ENCODE peak calls at places on chromosomes 5 and 9, in five cellular contexts. One of them, this sample, is unnamed.

GRCh38 chr9:115397591-115398312 is 279.8 kb upstream of the TNC start:
- DNase-seq in omental fat pad: no peak
- DNase-seq in T-helper 9 cell: no peak
- DNase-seq in mucosa of gallbladder: no peak
- DNase-seq in stimulated activated CD4-positive, alpha-beta T cell treated with anti-CD3 and anti-CD28 coated beads, Interleukin-15, amount 100 ng/mL, for 1 hour: no peak
- DNase-seq in this sample: no peak

GRCh38 chr5:111859031-111859430 is 102.0 kb upstream of the NREP start:
- DNase-seq in omental fat pad: no peak
- DNase-seq in T-helper 9 cell: no peak
- DNase-seq in mucosa of gallbladder: no peak
- DNase-seq in stimulated activated CD4-positive, alpha-beta T cell treated with anti-CD3 and anti-CD28 coated beads, Interleukin-15, amount 100 ng/mL, for 1 hour: no peak
- DNase-seq in this sample: no peak

GRCh38 chr5:38736089-38736488 is 109.7 kb upstream of the OSMR start:
- DNase-seq in omental fat pad: no peak
- DNase-seq in T-helper 9 cell: no peak
- DNase-seq in mucosa of gallbladder: no peak
- DNase-seq in stimulated activated CD4-positive, alpha-beta T cell treated with anti-CD3 and anti-CD28 coated beads, Interleukin-15, amount 100 ng/mL, for 1 hour: no peak
- DNase-seq in this sample: no peak

GRCh38 chr9:38068616-38068865 is 486 bp downstream of the SHB start:
- DNase-seq in omental fat pad: no peak
- DNase-seq in T-helper 9 cell: peak; percentile 34
- DNase-seq in mucosa of gallbladder: no peak
- DNase-seq in stimulated activated CD4-positive, alpha-beta T cell treated with anti-CD3 and anti-CD28 coated beads, Interleukin-15, amount 100 ng/mL, for 1 hour: peak; percentile 30
- DNase-seq in this sample: peak; percentile 22

GRCh38 chr9:122138560-122139268 is 20.9 kb downstream of the NDUFA8 start:
- DNase-seq in omental fat pad: no peak
- DNase-seq in T-helper 9 cell: no peak
- DNase-seq in mucosa of gallbladder: no peak
- DNase-seq in stimulated activated CD4-positive, alpha-beta T cell treated with anti-CD3 and anti-CD28 coated beads, Interleukin-15, amount 100 ng/mL, for 1 hour: no peak
- DNase-seq in this sample: no peak

GRCh38 chr9:132892383-132892782 is 13.7 kb downstream of the SPACA9 start:
- DNase-seq in omental fat pad: no peak
- DNase-seq in T-helper 9 cell: no peak
- DNase-seq in mucosa of gallbladder: no peak
- DNase-seq in stimulated activated CD4-positive, alpha-beta T cell treated with anti-CD3 and anti-CD28 coated beads, Interleukin-15, amount 100 ng/mL, for 1 hour: no peak
- DNase-seq in this sample: no peak

GRCh38 chr5:109170629-109171350 is 239.0 kb downstream of the PJA2 start:
- DNase-seq in omental fat pad: no peak
- DNase-seq in T-helper 9 cell: no peak
- DNase-seq in mucosa of gallbladder: no peak
- DNase-seq in stimulated activated CD4-positive, alpha-beta T cell treated with anti-CD3 and anti-CD28 coated beads, Interleukin-15, amount 100 ng/mL, for 1 hour: no peak
- DNase-seq in this sample: no peak

GRCh38 chr9:29514336-29514735 is 1941.1 kb upstream of the C9orf72 start:
- DNase-seq in omental fat pad: no peak
- DNase-seq in T-helper 9 cell: no peak
- DNase-seq in mucosa of gallbladder: no peak
- DNase-seq in stimulated activated CD4-positive, alpha-beta T cell treated with anti-CD3 and anti-CD28 coated beads, Interleukin-15, amount 100 ng/mL, for 1 hour: no peak
- DNase-seq in this sample: no peak

GRCh38 chr9:132755096-132755495 is 84.8 kb downstream of the GTF3C4 start:
- DNase-seq in omental fat pad: no peak
- DNase-seq in T-helper 9 cell: no peak
- DNase-seq in mucosa of gallbladder: no peak
- DNase-seq in stimulated activated CD4-positive, alpha-beta T cell treated with anti-CD3 and anti-CD28 coated beads, Interleukin-15, amount 100 ng/mL, for 1 hour: no peak
- DNase-seq in this sample: no peak

GRCh38 chr5:6269925-6270324 is 108.4 kb downstream of the MED10 start:
- DNase-seq in omental fat pad: no peak
- DNase-seq in T-helper 9 cell: no peak
- DNase-seq in mucosa of gallbladder: no peak
- DNase-seq in stimulated activated CD4-positive, alpha-beta T cell treated with anti-CD3 and anti-CD28 coated beads, Interleukin-15, amount 100 ng/mL, for 1 hour: no peak
- DNase-seq in this sample: no peak

GRCh38 chr5:155027993-155028629 is 14.6 kb downstream of the KIF4B start:
- DNase-seq in omental fat pad: no peak
- DNase-seq in T-helper 9 cell: no peak
- DNase-seq in mucosa of gallbladder: no peak
- DNase-seq in stimulated activated CD4-positive, alpha-beta T cell treated with anti-CD3 and anti-CD28 coated beads, Interleukin-15, amount 100 ng/mL, for 1 hour: no peak
- DNase-seq in this sample: no peak

GRCh38 chr5:41794478-41794877 is 75.7 kb downstream of the OXCT1 start:
- DNase-seq in omental fat pad: no peak
- DNase-seq in T-helper 9 cell: no peak
- DNase-seq in mucosa of gallbladder: no peak
- DNase-seq in stimulated activated CD4-positive, alpha-beta T cell treated with anti-CD3 and anti-CD28 coated beads, Interleukin-15, amount 100 ng/mL, for 1 hour: no peak
- DNase-seq in this sample: no peak

GRCh38 chr5:1385395-1386273 is 40.7 kb upstream of the CLPTM1L start:
- DNase-seq in omental fat pad: peak; percentile 64
- DNase-seq in T-helper 9 cell: peak; percentile 73
- DNase-seq in mucosa of gallbladder: peak; percentile 87
- DNase-seq in stimulated activated CD4-positive, alpha-beta T cell treated with anti-CD3 and anti-CD28 coated beads, Interleukin-15, amount 100 ng/mL, for 1 hour: peak; percentile 80
- DNase-seq in this sample: peak; percentile 86

GRCh38 chr9:121735065-121735791 is 83.8 kb downstream of the DAB2IP start:
- DNase-seq in omental fat pad: no peak
- DNase-seq in T-helper 9 cell: no peak
- DNase-seq in mucosa of gallbladder: no peak
- DNase-seq in stimulated activated CD4-positive, alpha-beta T cell treated with anti-CD3 and anti-CD28 coated beads, Interleukin-15, amount 100 ng/mL, for 1 hour: no peak
- DNase-seq in this sample: no peak

GRCh38 chr9:37342493-37342892 is 80.0 kb upstream of the GRHPR start:
- DNase-seq in omental fat pad: no peak
- DNase-seq in T-helper 9 cell: no peak
- DNase-seq in mucosa of gallbladder: no peak
- DNase-seq in stimulated activated CD4-positive, alpha-beta T cell treated with anti-CD3 and anti-CD28 coated beads, Interleukin-15, amount 100 ng/mL, for 1 hour: no peak
- DNase-seq in this sample: no peak

GRCh38 chr5:11851402-11851801 is 52.8 kb downstream of the CTNND2 start:
- DNase-seq in omental fat pad: no peak
- DNase-seq in T-helper 9 cell: no peak
- DNase-seq in mucosa of gallbladder: no peak
- DNase-seq in stimulated activated CD4-positive, alpha-beta T cell treated with anti-CD3 and anti-CD28 coated beads, Interleukin-15, amount 100 ng/mL, for 1 hour: no peak
- DNase-seq in this sample: no peak

GRCh38 chr5:3994635-3995034 is 399.0 kb downstream of the IRX1 start:
- DNase-seq in omental fat pad: no peak
- DNase-seq in T-helper 9 cell: no peak
- DNase-seq in mucosa of gallbladder: no peak
- DNase-seq in stimulated activated CD4-positive, alpha-beta T cell treated with anti-CD3 and anti-CD28 coated beads, Interleukin-15, amount 100 ng/mL, for 1 hour: no peak
- DNase-seq in this sample: no peak

GRCh38 chr5:32021771-32022170 is 152.3 kb downstream of the GOLPH3 start:
- DNase-seq in omental fat pad: no peak
- DNase-seq in T-helper 9 cell: no peak
- DNase-seq in mucosa of gallbladder: no peak
- DNase-seq in stimulated activated CD4-positive, alpha-beta T cell treated with anti-CD3 and anti-CD28 coated beads, Interleukin-15, amount 100 ng/mL, for 1 hour: no peak
- DNase-seq in this sample: no peak

GRCh38 chr9:75866273-75866871 is 24.1 kb upstream of the PCSK5 start:
- DNase-seq in omental fat pad: peak; percentile 34
- DNase-seq in T-helper 9 cell: peak; percentile 10
- DNase-seq in mucosa of gallbladder: peak; percentile 62
- DNase-seq in stimulated activated CD4-positive, alpha-beta T cell treated with anti-CD3 and anti-CD28 coated beads, Interleukin-15, amount 100 ng/mL, for 1 hour: no peak
- DNase-seq in this sample: no peak

GRCh38 chr5:108560581-108560980 is 178.7 kb upstream of the FBXL17 start:
- DNase-seq in omental fat pad: no peak
- DNase-seq in T-helper 9 cell: no peak
- DNase-seq in mucosa of gallbladder: no peak
- DNase-seq in stimulated activated CD4-positive, alpha-beta T cell treated with anti-CD3 and anti-CD28 coated beads, Interleukin-15, amount 100 ng/mL, for 1 hour: no peak
- DNase-seq in this sample: no peak